ENCODE peak calls at places on chromosome 22, in six cellular contexts. I, C, M, Y, K and P are unnamed samples.

GRCh38 chr22:41302016-41302767 is 867 bp downstream of the ZC3H7B start:
- DNase-seq in I (no peak), C (no peak), M (peak; percentile 63), Y (no peak), K (no peak), P (no peak)

GRCh38 chr22:25636323-25636722 is 71.8 kb downstream of the GRK3 start:
- DNase-seq in I (no peak), C (no peak), M (no peak), Y (no peak), K (no peak), P (no peak)

GRCh38 chr22:45007946-45008852 is 1.6 kb downstream of the PHF21B start:
- DNase-seq in I (peak; percentile 17), C (no peak), M (peak; percentile 40), Y (no peak), K (no peak), P (no peak)

GRCh38 chr22:42976131-42976530 is 38.8 kb downstream of the PACSIN2 start:
- DNase-seq in I (no peak), C (no peak), M (no peak), Y (peak; percentile 69), K (no peak), P (no peak)

GRCh38 chr22:37927129-37927936 is 21.2 kb downstream of the MICALL1 start:
- DNase-seq in I (no peak), C (no peak), M (no peak), Y (no peak), K (no peak), P (no peak)

GRCh38 chr22:38724176-38724575 is 18.4 kb downstream of the GTPBP1 start:
- DNase-seq in I (no peak), C (no peak), M (no peak), Y (no peak), K (no peak), P (no peak)

GRCh38 chr22:25833091-25833490 is 91.1 kb downstream of the MYO18B start:
- DNase-seq in I (no peak), C (no peak), M (no peak), Y (no peak), K (no peak), P (no peak)

GRCh38 chr22:31637938-31638618 is 23.9 kb downstream of the PISD start:
- DNase-seq in I (no peak), C (no peak), M (peak; percentile 87), Y (no peak), K (no peak), P (peak; percentile 59)

GRCh38 chr22:23856721-23857605 is 712 bp upstream of the SLC2A11 start:
- DNase-seq in I (no peak), C (no peak), M (peak; percentile 77), Y (peak; percentile 57), K (no peak), P (peak; percentile 93)

GRCh38 chr22:44358723-44359440 is 46.1 kb upstream of the SHISAL1 start:
- DNase-seq in I (no peak), C (peak; percentile 29), M (no peak), Y (no peak), K (no peak), P (no peak)

GRCh38 chr22:37806409-37807338 is 1.1 kb upstream of the GCAT start:
- DNase-seq in I (no peak), C (peak; percentile 49), M (peak; percentile 54), Y (peak; percentile 68), K (no peak), P (no peak)

GRCh38 chr22:41478891-41479521 is 10.1 kb downstream of the ACO2 start:
- DNase-seq in I (no peak), C (no peak), M (peak; percentile 79), Y (no peak), K (no peak), P (no peak)

GRCh38 chr22:26139320-26139719 is 29.9 kb upstream of the SEZ6L start:
- DNase-seq in I (no peak), C (no peak), M (no peak), Y (no peak), K (peak; percentile 62), P (no peak)

GRCh38 chr22:43230983-43231723 is 44.2 kb upstream of the TTLL12 start:
- DNase-seq in I (peak; percentile 49), C (peak; percentile 33), M (peak; percentile 85), Y (peak; percentile 55), K (no peak), P (peak; percentile 55)

GRCh38 chr22:28939394-28939793 is 56.0 kb downstream of the ZNRF3 start:
- DNase-seq in I (no peak), C (no peak), M (no peak), Y (no peak), K (no peak), P (no peak)
- H3K4me1 ChIP-seq in I (no peaks in the 10 kb centered on the region), C (no peaks in the 10 kb centered on the region), M (peaks cover 17% of the 10 kb centered on the region), Y (no peaks in the 10 kb centered on the region), K (peaks cover 40% of the 10 kb centered on the region), P (peaks cover 13% of the 10 kb centered on the region)

GRCh38 chr22:22823126-22823804 is 64.4 kb upstream of the IGLL5 start:
- DNase-seq in I (no peak), C (no peak), M (peak; percentile 78), Y (no peak), K (peak; percentile 82), P (no peak)
- H3K4me1 ChIP-seq in I (no peaks in the 10 kb centered on the region), C (no peaks in the 10 kb centered on the region), M (peaks cover 87% of the 10 kb centered on the region), Y (no peaks in the 10 kb centered on the region), K (no peaks in the 10 kb centered on the region), P (no peaks in the 10 kb centered on the region)

GRCh38 chr22:46083383-46084350 is 66.7 kb upstream of the PPARA start:
- DNase-seq in I (peak; percentile 65), C (peak; percentile 34), M (no peak), Y (no peak), K (no peak), P (no peak)

GRCh38 chr22:46079861-46080821 is 70.2 kb upstream of the PPARA start:
- DNase-seq in I (peak; percentile 100), C (peak; percentile 89), M (no peak), Y (no peak), K (no peak), P (no peak)

GRCh38 chr22:46082633-46083032 is 67.7 kb upstream of the PPARA start:
- DNase-seq in I (peak; percentile 73), C (no peak), M (no peak), Y (no peak), K (no peak), P (no peak)

GRCh38 chr22:46081036-46081830 is 69.1 kb upstream of the PPARA start:
- DNase-seq in I (peak; percentile 77), C (peak; percentile 46), M (no peak), Y (no peak), K (no peak), P (no peak)

GRCh38 chr22:46081831-46082210 is 68.5 kb upstream of the PPARA start:
- DNase-seq in I (no peak), C (peak; percentile 45), M (no peak), Y (no peak), K (no peak), P (no peak)
- H3K4me1 ChIP-seq in I (peaks cover 72% of the 10 kb centered on the region), C (peaks cover 7% of the 10 kb centered on the region), M (no peaks in the 10 kb centered on the region), Y (peaks cover 46% of the 10 kb centered on the region), K (peaks cover 96% of the 10 kb centered on the region), P (peaks cover 3% of the 10 kb centered on the region)

GRCh38 chr22:36335621-36336020 is 52.1 kb downstream of the MYH9 start:
- DNase-seq in I (no peak), C (no peak), M (no peak), Y (no peak), K (no peak), P (no peak)

GRCh38 chr22:36334081-36334831 is 53.5 kb downstream of the MYH9 start:
- DNase-seq in I (no peak), C (no peak), M (no peak), Y (peak; percentile 51), K (no peak), P (peak; percentile 58)

GRCh38 chr22:36337365-36338130 is 50.2 kb downstream of the MYH9 start:
- DNase-seq in I (no peak), C (no peak), M (no peak), Y (no peak), K (no peak), P (no peak)

GRCh38 chr22:36334838-36335603 is 52.7 kb downstream of the MYH9 start:
- DNase-seq in I (peak; percentile 68), C (no peak), M (no peak), Y (no peak), K (no peak), P (peak; percentile 70)

GRCh38 chr22:36336246-36337182 is 51.3 kb downstream of the MYH9 start:
- DNase-seq in I (no peak), C (no peak), M (no peak), Y (no peak), K (no peak), P (no peak)
- H3K4me1 ChIP-seq in I (peaks cover 98% of the 10 kb centered on the region), C (peaks cover 29% of the 10 kb centered on the region), M (peaks cover 84% of the 10 kb centered on the region), Y (peaks cover 41% of the 10 kb centered on the region), K (peaks cover 100% of the 10 kb centered on the region), P (peaks cover 59% of the 10 kb centered on the region)